ENCODE peak calls at places on chromosomes 4 and X, in seven cellular contexts. P is substantia nigra, V is right cardiac atrium, U is NCI-H345, G is cardiac fibroblast, L is fibroblast of pulmonary artery, Y is A549. S is an unnamed sample.

GRCh38 chr4:58166496-58166895 is 1056.3 kb upstream of the IGFBP7 start:
- DNase-seq in U (peak), L (no peak), P (no peak), G (no peak), V (no peak), Y (no peak), S (no peak)

GRCh38 chr4:55116450-55116849 is 8.9 kb downstream of the KDR start:
- DNase-seq in P (no peak), Y (no peak), L (peak), U (no peak), V (no peak), G (peak), S (no peak)

GRCh38 chrX:115260330-115260729 is 26.4 kb upstream of the LRCH2 start:
- DNase-seq in L (no peak), P (no peak), Y (no peak), V (no peak), G (no peak), U (no peak), S (no peak)

GRCh38 chr4:46387956-46388355 is 2.0 kb downstream of the GABRA2 start:
- DNase-seq in G (no peak), U (no peak), L (no peak), Y (no peak), V (no peak), P (no peak), S (no peak)

GRCh38 chr4:188778880-188779279 is 639.6 kb downstream of the TRIML1 start:
- DNase-seq in U (no peak), P (no peak), Y (no peak), L (peak), V (no peak), G (peak), S (no peak)

GRCh38 chrX:150324035-150324728 is 38.9 kb upstream of the MAMLD1 start:
- DNase-seq in G (peak), V (no peak), U (no peak), P (no peak), L (peak), Y (peak), S (no peak)

GRCh38 chr4:10917475-10918103 is 233.0 kb upstream of the CLNK start:
- DNase-seq in V (no peak), P (no peak), L (no peak), Y (no peak), G (no peak), U (peak), S (no peak)

GRCh38 chr4:2526559-2526958 is 9.9 kb upstream of the FAM193A start:
- DNase-seq in V (no peak), U (no peak), P (no peak), Y (no peak), G (no peak), L (no peak), S (no peak)

GRCh38 chr4:174256277-174256713 is 27.2 kb downstream of the FBXO8 start:
- DNase-seq in U (no peak), V (no peak), Y (no peak), P (no peak), L (peak), G (peak), S (no peak)

GRCh38 chr4:182776376-182777058 is 140.7 kb downstream of the DCTD start:
- DNase-seq in L (no peak), Y (no peak), P (no peak), U (no peak), G (no peak), V (no peak), S (no peak)

GRCh38 chr4:122900314-122900713 is 22.1 kb downstream of the NUDT6 start:
- DNase-seq in L (no peak), G (no peak), U (no peak), P (no peak), V (no peak), Y (no peak), S (no peak)

GRCh38 chr4:15320116-15320515 is 107.7 kb upstream of the C1QTNF7 start:
- DNase-seq in L (no peak), Y (no peak), P (no peak), U (no peak), V (no peak), G (no peak), S (no peak)

GRCh38 chr4:110198472-110199419 is at the start of gene ELOVL6:
- DNase-seq in U (peak), L (peak), V (peak), Y (peak), G (peak), P (peak), S (no peak)

GRCh38 chrX:119008122-119008744 is 33.8 kb downstream of the LONRF3 start:
- DNase-seq in U (no peak), P (no peak), V (no peak), L (peak), Y (peak), G (peak), S (no peak)

GRCh38 chr4:122577808-122578781 is 42.8 kb downstream of the IL21 start:
- DNase-seq in U (peak), G (peak), V (no peak), P (no peak), L (peak), Y (peak), S (no peak)

S was measured in esophagus squamous epithelium.